ENCODE peak calls at places on chromosomes 3 and 15, in six cellular contexts. One of them, this sample, is unnamed.

GRCh38 chr3:57150097-57150496 is 15.1 kb downstream of the IL17RD start:
- DNase-seq in RPMI8226: no peak
- DNase-seq in HuH-7: no peak
- DNase-seq in KG1: no peak
- DNase-seq in activated naive CD4-positive, alpha-beta T cell treated with anti-CD3 and anti-CD28 coated beads, Interleukin-2, amount 10 ng/mL, durations not matched to agents 7 days and 5 days: no peak
- DNase-seq in omental fat pad: no peak
- DNase-seq in this sample: no peak

GRCh38 chr3:45182915-45183881 is 37.0 kb upstream of the CDCP1 start:
- DNase-seq in omental fat pad: no peak
- DNase-seq in HuH-7: peak; percentile 62
- DNase-seq in activated naive CD4-positive, alpha-beta T cell treated with anti-CD3 and anti-CD28 coated beads, Interleukin-2, amount 10 ng/mL, durations not matched to agents 7 days and 5 days: no peak
- DNase-seq in KG1: no peak
- DNase-seq in RPMI8226: peak; percentile 79
- DNase-seq in this sample: no peak

GRCh38 chr3:142501004-142501926 is 53.4 kb upstream of the XRN1 start:
- DNase-seq in KG1: no peak
- DNase-seq in activated naive CD4-positive, alpha-beta T cell treated with anti-CD3 and anti-CD28 coated beads, Interleukin-2, amount 10 ng/mL, durations not matched to agents 7 days and 5 days: no peak
- DNase-seq in RPMI8226: no peak
- DNase-seq in HuH-7: no peak
- DNase-seq in omental fat pad: no peak
- DNase-seq in this sample: no peak

GRCh38 chr3:49903451-49904424 is at the start of gene MST1R:
- DNase-seq in activated naive CD4-positive, alpha-beta T cell treated with anti-CD3 and anti-CD28 coated beads, Interleukin-2, amount 10 ng/mL, durations not matched to agents 7 days and 5 days: peak; percentile 93
- DNase-seq in RPMI8226: peak; percentile 87
- DNase-seq in HuH-7: peak; percentile 72
- DNase-seq in KG1: no peak
- DNase-seq in omental fat pad: peak; percentile 33
- DNase-seq in this sample: peak; percentile 83

GRCh38 chr15:69729167-69729748 is 276.6 kb downstream of the RPLP1 start:
- DNase-seq in omental fat pad: peak; percentile 56
- DNase-seq in KG1: peak; percentile 25
- DNase-seq in activated naive CD4-positive, alpha-beta T cell treated with anti-CD3 and anti-CD28 coated beads, Interleukin-2, amount 10 ng/mL, durations not matched to agents 7 days and 5 days: peak; percentile 82
- DNase-seq in HuH-7: peak; percentile 44
- DNase-seq in RPMI8226: peak; percentile 66
- DNase-seq in this sample: peak; percentile 79

GRCh38 chr3:45554001-45554691 is 40.4 kb upstream of the LIMD1 start:
- DNase-seq in HuH-7: no peak
- DNase-seq in activated naive CD4-positive, alpha-beta T cell treated with anti-CD3 and anti-CD28 coated beads, Interleukin-2, amount 10 ng/mL, durations not matched to agents 7 days and 5 days: no peak
- DNase-seq in KG1: peak; percentile 39
- DNase-seq in RPMI8226: peak; percentile 93
- DNase-seq in omental fat pad: no peak
- DNase-seq in this sample: no peak

GRCh38 chr3:99319961-99320360 is 318.4 kb upstream of the COL8A1 start:
- DNase-seq in RPMI8226: no peak
- DNase-seq in activated naive CD4-positive, alpha-beta T cell treated with anti-CD3 and anti-CD28 coated beads, Interleukin-2, amount 10 ng/mL, durations not matched to agents 7 days and 5 days: no peak
- DNase-seq in HuH-7: no peak
- DNase-seq in omental fat pad: no peak
- DNase-seq in KG1: no peak
- DNase-seq in this sample: no peak

GRCh38 chr3:183122257-183122932 is 23.1 kb upstream of the MCCC1 start:
- DNase-seq in KG1: peak; percentile 12
- DNase-seq in omental fat pad: no peak
- DNase-seq in activated naive CD4-positive, alpha-beta T cell treated with anti-CD3 and anti-CD28 coated beads, Interleukin-2, amount 10 ng/mL, durations not matched to agents 7 days and 5 days: no peak
- DNase-seq in RPMI8226: peak; percentile 60
- DNase-seq in HuH-7: peak; percentile 55
- DNase-seq in this sample: peak; percentile 22

GRCh38 chr15:78850926-78851600 is 21.6 kb upstream of the MORF4L1 start:
- DNase-seq in KG1: no peak
- DNase-seq in omental fat pad: no peak
- DNase-seq in activated naive CD4-positive, alpha-beta T cell treated with anti-CD3 and anti-CD28 coated beads, Interleukin-2, amount 10 ng/mL, durations not matched to agents 7 days and 5 days: no peak
- DNase-seq in RPMI8226: no peak
- DNase-seq in HuH-7: no peak
- DNase-seq in this sample: no peak

GRCh38 chr15:100211855-100212850 is 129.6 kb downstream of the ADAMTS17 start:
- DNase-seq in RPMI8226: no peak
- DNase-seq in HuH-7: peak; percentile 51
- DNase-seq in KG1: no peak
- DNase-seq in activated naive CD4-positive, alpha-beta T cell treated with anti-CD3 and anti-CD28 coated beads, Interleukin-2, amount 10 ng/mL, durations not matched to agents 7 days and 5 days: no peak
- DNase-seq in omental fat pad: no peak
- DNase-seq in this sample: no peak

GRCh38 chr3:124621498-124621897 is 108.8 kb upstream of the UMPS start:
- DNase-seq in omental fat pad: no peak
- DNase-seq in HuH-7: no peak
- DNase-seq in KG1: no peak
- DNase-seq in RPMI8226: no peak
- DNase-seq in activated naive CD4-positive, alpha-beta T cell treated with anti-CD3 and anti-CD28 coated beads, Interleukin-2, amount 10 ng/mL, durations not matched to agents 7 days and 5 days: no peak
- DNase-seq in this sample: no peak

GRCh38 chr15:88658972-88659931 is 20.4 kb downstream of the ISG20 start:
- DNase-seq in omental fat pad: no peak
- DNase-seq in HuH-7: no peak
- DNase-seq in activated naive CD4-positive, alpha-beta T cell treated with anti-CD3 and anti-CD28 coated beads, Interleukin-2, amount 10 ng/mL, durations not matched to agents 7 days and 5 days: no peak
- DNase-seq in RPMI8226: no peak
- DNase-seq in KG1: no peak
- DNase-seq in this sample: no peak

GRCh38 chr15:101114146-101114545 is 137.7 kb downstream of the CHSY1 start:
- DNase-seq in omental fat pad: no peak
- DNase-seq in RPMI8226: no peak
- DNase-seq in HuH-7: no peak
- DNase-seq in KG1: no peak
- DNase-seq in activated naive CD4-positive, alpha-beta T cell treated with anti-CD3 and anti-CD28 coated beads, Interleukin-2, amount 10 ng/mL, durations not matched to agents 7 days and 5 days: no peak
- DNase-seq in this sample: no peak

GRCh38 chr15:87638554-87639083 is 617.9 kb downstream of the NTRK3 start:
- DNase-seq in activated naive CD4-positive, alpha-beta T cell treated with anti-CD3 and anti-CD28 coated beads, Interleukin-2, amount 10 ng/mL, durations not matched to agents 7 days and 5 days: no peak
- DNase-seq in KG1: no peak
- DNase-seq in RPMI8226: no peak
- DNase-seq in HuH-7: no peak
- DNase-seq in omental fat pad: no peak
- DNase-seq in this sample: no peak

GRCh38 chr3:119809249-119810017 is 27.5 kb downstream of the NR1I2 start:
- DNase-seq in omental fat pad: no peak
- DNase-seq in KG1: no peak
- DNase-seq in RPMI8226: no peak
- DNase-seq in activated naive CD4-positive, alpha-beta T cell treated with anti-CD3 and anti-CD28 coated beads, Interleukin-2, amount 10 ng/mL, durations not matched to agents 7 days and 5 days: peak; percentile 27
- DNase-seq in HuH-7: no peak
- DNase-seq in this sample: no peak

GRCh38 chr15:64653757-64654156 is 121.6 kb downstream of the RBPMS2 start:
- DNase-seq in HuH-7: no peak
- DNase-seq in omental fat pad: no peak
- DNase-seq in activated naive CD4-positive, alpha-beta T cell treated with anti-CD3 and anti-CD28 coated beads, Interleukin-2, amount 10 ng/mL, durations not matched to agents 7 days and 5 days: no peak
- DNase-seq in RPMI8226: no peak
- DNase-seq in KG1: no peak
- DNase-seq in this sample: no peak

GRCh38 chr3:28677581-28677980 is 329.0 kb upstream of the AZI2 start:
- DNase-seq in omental fat pad: no peak
- DNase-seq in KG1: no peak
- DNase-seq in HuH-7: no peak
- DNase-seq in RPMI8226: no peak
- DNase-seq in activated naive CD4-positive, alpha-beta T cell treated with anti-CD3 and anti-CD28 coated beads, Interleukin-2, amount 10 ng/mL, durations not matched to agents 7 days and 5 days: no peak
- DNase-seq in this sample: no peak

GRCh38 chr3:184532940-184533732 is 28.4 kb upstream of the EPHB3 start:
- DNase-seq in RPMI8226: no peak
- DNase-seq in HuH-7: no peak
- DNase-seq in KG1: no peak
- DNase-seq in omental fat pad: no peak
- DNase-seq in activated naive CD4-positive, alpha-beta T cell treated with anti-CD3 and anti-CD28 coated beads, Interleukin-2, amount 10 ng/mL, durations not matched to agents 7 days and 5 days: no peak
- DNase-seq in this sample: no peak

GRCh38 chr3:144112437-144112836 is 140.8 kb downstream of the DIPK2A start:
- DNase-seq in KG1: no peak
- DNase-seq in RPMI8226: no peak
- DNase-seq in activated naive CD4-positive, alpha-beta T cell treated with anti-CD3 and anti-CD28 coated beads, Interleukin-2, amount 10 ng/mL, durations not matched to agents 7 days and 5 days: no peak
- DNase-seq in HuH-7: no peak
- DNase-seq in omental fat pad: no peak
- DNase-seq in this sample: no peak

GRCh38 chr15:48330045-48330840 is 986 bp upstream of the DUT start:
- DNase-seq in omental fat pad: no peak
- DNase-seq in HuH-7: no peak
- DNase-seq in activated naive CD4-positive, alpha-beta T cell treated with anti-CD3 and anti-CD28 coated beads, Interleukin-2, amount 10 ng/mL, durations not matched to agents 7 days and 5 days: no peak
- DNase-seq in KG1: no peak
- DNase-seq in RPMI8226: no peak
- DNase-seq in this sample: no peak

GRCh38 chr15:36589971-36590370 is 10.5 kb downstream of the CDIN1 start:
- DNase-seq in KG1: no peak
- DNase-seq in HuH-7: no peak
- DNase-seq in omental fat pad: no peak
- DNase-seq in activated naive CD4-positive, alpha-beta T cell treated with anti-CD3 and anti-CD28 coated beads, Interleukin-2, amount 10 ng/mL, durations not matched to agents 7 days and 5 days: no peak
- DNase-seq in RPMI8226: no peak
- DNase-seq in this sample: no peak

GRCh38 chr15:33735637-33736247 is 232.6 kb upstream of the CHRM5 start:
- DNase-seq in KG1: no peak
- DNase-seq in RPMI8226: peak; percentile 50
- DNase-seq in omental fat pad: no peak
- DNase-seq in activated naive CD4-positive, alpha-beta T cell treated with anti-CD3 and anti-CD28 coated beads, Interleukin-2, amount 10 ng/mL, durations not matched to agents 7 days and 5 days: peak; percentile 22
- DNase-seq in HuH-7: peak; percentile 26
- DNase-seq in this sample: no peak

GRCh38 chr3:105032541-105032940 is 334.2 kb upstream of the ALCAM start:
- DNase-seq in activated naive CD4-positive, alpha-beta T cell treated with anti-CD3 and anti-CD28 coated beads, Interleukin-2, amount 10 ng/mL, durations not matched to agents 7 days and 5 days: no peak
- DNase-seq in HuH-7: no peak
- DNase-seq in KG1: no peak
- DNase-seq in omental fat pad: no peak
- DNase-seq in RPMI8226: no peak
- DNase-seq in this sample: no peak

GRCh38 chr15:88759872-88760271 is 43.4 kb upstream of the ACAN start:
- DNase-seq in RPMI8226: no peak
- DNase-seq in HuH-7: no peak
- DNase-seq in omental fat pad: no peak
- DNase-seq in KG1: no peak
- DNase-seq in activated naive CD4-positive, alpha-beta T cell treated with anti-CD3 and anti-CD28 coated beads, Interleukin-2, amount 10 ng/mL, durations not matched to agents 7 days and 5 days: no peak
- DNase-seq in this sample: no peak

GRCh38 chr3:42735609-42736008 is 33.0 kb upstream of the HHATL start:
- DNase-seq in omental fat pad: no peak
- DNase-seq in RPMI8226: no peak
- DNase-seq in activated naive CD4-positive, alpha-beta T cell treated with anti-CD3 and anti-CD28 coated beads, Interleukin-2, amount 10 ng/mL, durations not matched to agents 7 days and 5 days: no peak
- DNase-seq in KG1: no peak
- DNase-seq in HuH-7: no peak
- DNase-seq in this sample: no peak

GRCh38 chr3:151305081-151305777 is 11.4 kb downstream of the GPR87 start:
- DNase-seq in RPMI8226: no peak
- DNase-seq in HuH-7: peak; percentile 58
- DNase-seq in activated naive CD4-positive, alpha-beta T cell treated with anti-CD3 and anti-CD28 coated beads, Interleukin-2, amount 10 ng/mL, durations not matched to agents 7 days and 5 days: no peak
- DNase-seq in omental fat pad: no peak
- DNase-seq in KG1: no peak
- DNase-seq in this sample: no peak

GRCh38 chr15:57114070-57114469 is 195.6 kb downstream of the TCF12 start:
- DNase-seq in activated naive CD4-positive, alpha-beta T cell treated with anti-CD3 and anti-CD28 coated beads, Interleukin-2, amount 10 ng/mL, durations not matched to agents 7 days and 5 days: no peak
- DNase-seq in HuH-7: no peak
- DNase-seq in omental fat pad: no peak
- DNase-seq in KG1: no peak
- DNase-seq in RPMI8226: peak; percentile 51
- DNase-seq in this sample: no peak

GRCh38 chr3:31926543-31926942 is 54.5 kb downstream of the OSBPL10 start:
- DNase-seq in RPMI8226: peak; percentile 48
- DNase-seq in KG1: no peak
- DNase-seq in omental fat pad: no peak
- DNase-seq in activated naive CD4-positive, alpha-beta T cell treated with anti-CD3 and anti-CD28 coated beads, Interleukin-2, amount 10 ng/mL, durations not matched to agents 7 days and 5 days: no peak
- DNase-seq in HuH-7: no peak
- DNase-seq in this sample: no peak

GRCh38 chr15:42155546-42156265 is 730 bp downstream of the PLA2G4F start:
- DNase-seq in omental fat pad: no peak
- DNase-seq in RPMI8226: no peak
- DNase-seq in KG1: no peak
- DNase-seq in activated naive CD4-positive, alpha-beta T cell treated with anti-CD3 and anti-CD28 coated beads, Interleukin-2, amount 10 ng/mL, durations not matched to agents 7 days and 5 days: peak; percentile 5
- DNase-seq in HuH-7: no peak
- DNase-seq in this sample: no peak

GRCh38 chr3:140467104-140467577 is 210.7 kb upstream of the TRIM42 start:
- DNase-seq in activated naive CD4-positive, alpha-beta T cell treated with anti-CD3 and anti-CD28 coated beads, Interleukin-2, amount 10 ng/mL, durations not matched to agents 7 days and 5 days: no peak
- DNase-seq in RPMI8226: no peak
- DNase-seq in HuH-7: no peak
- DNase-seq in omental fat pad: no peak
- DNase-seq in KG1: no peak
- DNase-seq in this sample: no peak